ENCODE peak calls at places on chromosomes 12 and 14, in five cellular contexts. O, X, V, P and K are unnamed samples.

GRCh38 chr12:70971395-70971794 is 50.9 kb upstream of the PTPRR start:
- DNase-seq in O (peak), X (no peak), V (no peak), P (no peak), K (no peak)

GRCh38 chr12:51897181-51897580 is 9.3 kb downstream of the ANKRD33 start:
- DNase-seq in O (no peak), X (no peak), V (no peak), P (no peak), K (no peak)

GRCh38 chr14:35155962-35156361 is 33.6 kb downstream of the PRORP start:
- DNase-seq in O (peak), X (no peak), V (no peak), P (no peak), K (no peak)

GRCh38 chr12:12534134-12534866 is 28.4 kb downstream of the DUSP16 start:
- DNase-seq in O (no peak), X (no peak), V (no peak), P (no peak), K (no peak)

GRCh38 chr12:53217049-53217929 is 10.2 kb upstream of the ITGB7 start:
- DNase-seq in O (peak), X (no peak), V (no peak), P (no peak), K (no peak)

GRCh38 chr12:89051065-89051677 is 301.1 kb downstream of the DUSP6 start:
- DNase-seq in O (peak), X (peak), V (peak), P (no peak), K (peak)

GRCh38 chr12:121086896-121087295 is 45.8 kb upstream of the P2RX7 start:
- DNase-seq in O (no peak), X (no peak), V (no peak), P (no peak), K (no peak)

GRCh38 chr12:54859502-54859901 is 5.2 kb downstream of the MUCL1 start:
- DNase-seq in O (no peak), X (no peak), V (no peak), P (no peak), K (no peak)

GRCh38 chr12:89384050-89384749 is 31.9 kb upstream of the DUSP6 start:
- DNase-seq in O (peak), X (peak), V (no peak), P (no peak), K (no peak)

GRCh38 chr14:22570132-22570949 is 18.7 kb downstream of the DAD1 start:
- DNase-seq in O (peak), X (peak), V (peak), P (peak), K (peak)

GRCh38 chr12:67843257-67843656 is 146.0 kb upstream of the IFNG-AS1 start:
- DNase-seq in O (no peak), X (no peak), V (no peak), P (no peak), K (no peak)

GRCh38 chr12:4119157-4119761 is 154.3 kb upstream of the CCND2 start:
- DNase-seq in O (no peak), X (no peak), V (no peak), P (no peak), K (no peak)

GRCh38 chr14:45253754-45254300 is 825 bp upstream of the MIS18BP1 start:
- DNase-seq in O (no peak), X (no peak), V (no peak), P (no peak), K (no peak)

GRCh38 chr12:41966916-41967315 is 177.8 kb downstream of the GXYLT1 start:
- DNase-seq in O (peak), X (no peak), V (no peak), P (no peak), K (no peak)